ENCODE peak calls at places on chromosomes 11 and 22, in six cellular contexts. One of them, this sample, is unnamed.

GRCh38 chr11:87597696-87598095 is 560.0 kb downstream of the TMEM135 start:
- DNase-seq in AG04449: no peak
- DNase-seq in HCT116: no peak
- DNase-seq in HFFc6: no peak
- DNase-seq in psoas muscle: no peak
- DNase-seq in heart right ventricle: no peak
- DNase-seq in this sample: no peak

GRCh38 chr11:116840746-116841296 is 3.4 kb upstream of the APOA1 start:
- DNase-seq in AG04449: no peak
- DNase-seq in HCT116: no peak
- DNase-seq in HFFc6: no peak
- DNase-seq in psoas muscle: no peak
- DNase-seq in heart right ventricle: no peak
- DNase-seq in this sample: no peak

GRCh38 chr22:47534150-47535133 is 772.0 kb downstream of the TBC1D22A start:
- DNase-seq in AG04449: no peak
- DNase-seq in HCT116: no peak
- DNase-seq in HFFc6: no peak
- DNase-seq in psoas muscle: no peak
- DNase-seq in heart right ventricle: no peak
- DNase-seq in this sample: no peak

GRCh38 chr11:73969991-73970800 is 12.4 kb downstream of the UCP2 start:
- DNase-seq in AG04449: no peak
- DNase-seq in HCT116: no peak
- DNase-seq in HFFc6: no peak
- DNase-seq in psoas muscle: no peak
- DNase-seq in heart right ventricle: no peak
- DNase-seq in this sample: no peak

GRCh38 chr11:131253885-131254204 is 116.6 kb upstream of the NTM start:
- DNase-seq in AG04449: no peak
- DNase-seq in HCT116: no peak
- DNase-seq in HFFc6: no peak
- DNase-seq in psoas muscle: no peak
- DNase-seq in heart right ventricle: no peak
- DNase-seq in this sample: no peak

GRCh38 chr11:111735262-111736116 is 30.7 kb downstream of the PPP2R1B start:
- DNase-seq in AG04449: peak
- DNase-seq in HCT116: no peak
- DNase-seq in HFFc6: peak
- DNase-seq in psoas muscle: peak
- DNase-seq in heart right ventricle: peak
- DNase-seq in this sample: peak

GRCh38 chr11:5736396-5736795 is at the start of gene OR56B1:
- DNase-seq in AG04449: no peak
- DNase-seq in HCT116: no peak
- DNase-seq in HFFc6: no peak
- DNase-seq in psoas muscle: no peak
- DNase-seq in heart right ventricle: no peak
- DNase-seq in this sample: no peak

GRCh38 chr22:17085277-17086091 is 684 bp downstream of the IL17RA start:
- DNase-seq in AG04449: no peak
- DNase-seq in HCT116: no peak
- DNase-seq in HFFc6: no peak
- DNase-seq in psoas muscle: peak
- DNase-seq in heart right ventricle: peak
- DNase-seq in this sample: no peak

GRCh38 chr22:46081831-46082210 is 68.5 kb upstream of the PPARA start:
- DNase-seq in AG04449: no peak
- DNase-seq in HCT116: no peak
- DNase-seq in HFFc6: no peak
- DNase-seq in psoas muscle: peak
- DNase-seq in heart right ventricle: peak
- DNase-seq in this sample: no peak

GRCh38 chr22:18000441-18001039 is 23.8 kb downstream of the MICAL3 start:
- DNase-seq in AG04449: no peak
- DNase-seq in HCT116: no peak
- DNase-seq in HFFc6: no peak
- DNase-seq in psoas muscle: peak
- DNase-seq in heart right ventricle: no peak
- DNase-seq in this sample: no peak

GRCh38 chr11:17762309-17762974 is 27.9 kb downstream of the KCNC1 start:
- DNase-seq in AG04449: no peak
- DNase-seq in HCT116: peak
- DNase-seq in HFFc6: no peak
- DNase-seq in psoas muscle: no peak
- DNase-seq in heart right ventricle: no peak
- DNase-seq in this sample: no peak

GRCh38 chr11:116994195-116994594 is 104.0 kb downstream of the SIK3 start:
- DNase-seq in AG04449: no peak
- DNase-seq in HCT116: no peak
- DNase-seq in HFFc6: no peak
- DNase-seq in psoas muscle: no peak
- DNase-seq in heart right ventricle: no peak
- DNase-seq in this sample: no peak

GRCh38 chr22:47123827-47124442 is 361.5 kb downstream of the TBC1D22A start:
- DNase-seq in AG04449: no peak
- DNase-seq in HCT116: no peak
- DNase-seq in HFFc6: no peak
- DNase-seq in psoas muscle: no peak
- DNase-seq in heart right ventricle: no peak
- DNase-seq in this sample: no peak

GRCh38 chr11:64227405-64227956 is 1.4 kb downstream of the NUDT22 start:
- DNase-seq in AG04449: no peak
- DNase-seq in HCT116: no peak
- DNase-seq in HFFc6: no peak
- DNase-seq in psoas muscle: no peak
- DNase-seq in heart right ventricle: no peak
- DNase-seq in this sample: no peak

GRCh38 chr11:64224891-64225607 is 937 bp downstream of the TRPT1 start:
- DNase-seq in AG04449: no peak
- DNase-seq in HCT116: no peak
- DNase-seq in HFFc6: no peak
- DNase-seq in psoas muscle: no peak
- DNase-seq in heart right ventricle: no peak
- DNase-seq in this sample: no peak

GRCh38 chr11:64226507-64227051 is 505 bp downstream of the NUDT22 start:
- DNase-seq in AG04449: no peak
- DNase-seq in HCT116: no peak
- DNase-seq in HFFc6: no peak
- DNase-seq in psoas muscle: peak
- DNase-seq in heart right ventricle: peak
- DNase-seq in this sample: no peak

GRCh38 chr11:64224151-64224890 is 1.7 kb downstream of the TRPT1 start:
- DNase-seq in AG04449: no peak
- DNase-seq in HCT116: no peak
- DNase-seq in HFFc6: no peak
- DNase-seq in psoas muscle: no peak
- DNase-seq in heart right ventricle: no peak
- DNase-seq in this sample: no peak

GRCh38 chr11:64225608-64226506 is at the start of the genes NUDT22 and TRPT1:
- DNase-seq in AG04449: no peak
- DNase-seq in HCT116: no peak
- DNase-seq in HFFc6: peak
- DNase-seq in psoas muscle: peak
- DNase-seq in heart right ventricle: peak
- DNase-seq in this sample: peak
- TF ChIP-seq CTCF in AG04449: peak
- TF ChIP-seq CTCF in HCT116: no peak
- TF ChIP-seq CTCF in HFFc6: peak
- TF ChIP-seq CTCF in psoas muscle: peak
- TF ChIP-seq CTCF in heart right ventricle: peak
- TF ChIP-seq CTCF in this sample: peak

GRCh38 chr11:63681208-63682044 is at the start of gene RTN3:
- DNase-seq in AG04449: peak
- DNase-seq in HCT116: peak
- DNase-seq in HFFc6: peak
- DNase-seq in psoas muscle: peak
- DNase-seq in heart right ventricle: peak
- DNase-seq in this sample: peak
- TF ChIP-seq CTCF in AG04449: no peak
- TF ChIP-seq CTCF in HCT116: no peak
- TF ChIP-seq CTCF in HFFc6: no peak
- TF ChIP-seq CTCF in psoas muscle: peak
- TF ChIP-seq CTCF in heart right ventricle: peak
- TF ChIP-seq CTCF in this sample: no peak

DNA sequence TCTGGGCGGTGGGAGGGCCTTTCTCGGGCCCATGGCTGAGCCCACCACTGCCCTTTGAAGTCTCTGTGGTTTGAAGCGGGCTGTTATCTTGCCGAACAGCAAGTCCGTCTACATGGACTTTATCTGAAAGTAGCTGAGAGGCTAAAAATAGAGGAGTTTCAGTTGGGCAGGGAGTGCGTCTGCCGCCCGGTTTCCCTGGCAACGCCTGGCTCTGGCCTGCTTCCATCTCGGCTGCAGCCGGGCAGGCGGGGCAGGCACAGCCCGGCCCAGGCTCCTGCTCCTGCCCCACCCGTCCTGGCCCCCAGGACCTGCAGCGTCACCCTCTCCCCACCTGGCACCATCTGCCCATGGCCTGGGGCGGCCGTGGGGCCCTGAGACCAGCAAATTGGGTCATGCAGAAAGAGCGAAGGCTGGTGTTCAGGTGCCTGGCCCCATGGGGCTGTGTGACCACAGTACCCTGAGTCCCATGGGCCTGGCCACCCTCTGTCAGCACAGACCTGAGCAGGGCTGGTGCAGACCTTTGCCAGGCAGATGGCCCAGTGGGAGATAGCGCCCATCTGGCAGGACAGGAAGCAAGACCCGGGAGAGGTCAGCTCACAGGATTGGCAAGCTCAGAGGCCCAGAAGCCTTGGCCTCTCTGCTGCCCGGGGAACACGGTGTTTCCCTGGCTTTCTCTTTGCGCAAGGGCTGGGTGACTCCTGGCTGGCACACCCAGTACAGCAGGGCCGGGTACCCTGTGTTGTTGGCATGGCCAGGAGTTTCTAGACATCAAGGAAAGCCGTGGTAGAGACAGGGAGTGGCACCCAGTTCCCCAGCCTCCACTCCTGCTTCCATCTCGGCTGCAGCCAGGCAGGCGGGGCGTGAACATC is 79.1 kb upstream of the KCNQ1OT1 start:
- DNase-seq in AG04449: no peak
- DNase-seq in HCT116: no peak
- DNase-seq in HFFc6: peak
- DNase-seq in psoas muscle: peak
- DNase-seq in heart right ventricle: peak
- DNase-seq in this sample: peak
- TF ChIP-seq CTCF in AG04449: no peak
- TF ChIP-seq CTCF in HCT116: no peak
- TF ChIP-seq CTCF in HFFc6: no peak
- TF ChIP-seq CTCF in psoas muscle: peak
- TF ChIP-seq CTCF in heart right ventricle: peak
- TF ChIP-seq CTCF in this sample: peak

DNA sequence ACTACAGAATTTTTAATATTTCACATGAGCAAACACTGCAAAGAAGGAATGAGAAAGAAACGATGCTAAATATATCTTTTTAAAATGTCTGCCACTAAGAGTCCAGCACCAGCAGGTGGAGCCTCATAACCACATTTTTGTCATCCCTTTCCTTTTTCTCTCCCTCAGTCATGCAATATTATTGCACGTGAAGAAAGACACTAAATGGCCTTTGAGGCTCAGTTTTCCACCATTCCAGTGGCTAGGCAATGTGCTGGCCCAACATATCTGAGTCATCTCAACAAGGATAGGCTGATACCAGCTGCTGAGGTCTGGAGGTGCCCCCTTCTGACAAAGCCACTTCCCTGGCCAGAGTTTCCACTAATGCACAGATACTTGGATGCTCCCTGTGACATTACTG is 1.8 kb downstream of the ALKBH8 start:
- DNase-seq in AG04449: no peak
- DNase-seq in HCT116: peak
- DNase-seq in HFFc6: peak
- DNase-seq in psoas muscle: peak
- DNase-seq in heart right ventricle: no peak
- DNase-seq in this sample: no peak
- TF ChIP-seq CTCF in AG04449: peak
- TF ChIP-seq CTCF in HCT116: peak
- TF ChIP-seq CTCF in HFFc6: peak
- TF ChIP-seq CTCF in psoas muscle: peak
- TF ChIP-seq CTCF in heart right ventricle: peak
- TF ChIP-seq CTCF in this sample: peak

GRCh38 chr11:100801225-100801999 is 114.3 kb downstream of the ARHGAP42 start:
- DNase-seq in AG04449: no peak
- DNase-seq in HCT116: no peak
- DNase-seq in HFFc6: no peak
- DNase-seq in psoas muscle: no peak
- DNase-seq in heart right ventricle: no peak
- DNase-seq in this sample: no peak
- TF ChIP-seq CTCF in AG04449: no peak
- TF ChIP-seq CTCF in HCT116: peak
- TF ChIP-seq CTCF in HFFc6: no peak
- TF ChIP-seq CTCF in psoas muscle: no peak
- TF ChIP-seq CTCF in heart right ventricle: no peak
- TF ChIP-seq CTCF in this sample: no peak

GRCh38 chr11:7851391-7851790 is 54.6 kb upstream of the OR5P2 start:
- DNase-seq in AG04449: no peak
- DNase-seq in HCT116: peak
- DNase-seq in HFFc6: no peak
- DNase-seq in psoas muscle: no peak
- DNase-seq in heart right ventricle: no peak
- DNase-seq in this sample: no peak
- TF ChIP-seq CTCF in AG04449: no peak
- TF ChIP-seq CTCF in HCT116: peak
- TF ChIP-seq CTCF in HFFc6: no peak
- TF ChIP-seq CTCF in psoas muscle: no peak
- TF ChIP-seq CTCF in heart right ventricle: no peak
- TF ChIP-seq CTCF in this sample: no peak

GRCh38 chr11:130217133-130217631 is 57.6 kb downstream of the ST14 start:
- DNase-seq in AG04449: no peak
- DNase-seq in HCT116: no peak
- DNase-seq in HFFc6: no peak
- DNase-seq in psoas muscle: no peak
- DNase-seq in heart right ventricle: no peak
- DNase-seq in this sample: no peak
- TF ChIP-seq CTCF in AG04449: no peak
- TF ChIP-seq CTCF in HCT116: no peak
- TF ChIP-seq CTCF in HFFc6: no peak
- TF ChIP-seq CTCF in psoas muscle: no peak
- TF ChIP-seq CTCF in heart right ventricle: no peak
- TF ChIP-seq CTCF in this sample: no peak